ENCODE peak calls at places on chromosomes 13 and 19, in ten cellular contexts. Z, G, R, K, C, T, B, L, F and Y are unnamed samples.

GRCh38 chr19:1270854-1271527 is 1.9 kb downstream of the CIRBP start:
- DNase-seq in Z (no peak), K (no peak), F (no peak), C (no peak), B (no peak), T (no peak), G (no peak), L (no peak), R (no peak), Y (no peak)

GRCh38 chr13:98548230-98548629 is 28.7 kb downstream of the STK24 start:
- DNase-seq in Z (no peak), K (no peak), R (no peak), L (no peak), T (peak), G (no peak), B (no peak), F (no peak), C (no peak), Y (no peak)

GRCh38 chr13:44768233-44768632 is 192.1 kb upstream of the TSC22D1 start:
- DNase-seq in R (no peak), K (no peak), C (no peak), F (no peak), B (no peak), L (no peak), T (no peak), G (no peak), Z (no peak), Y (no peak)

GRCh38 chr19:48321372-48321621 is 4.1 kb upstream of the EMP3 start:
- DNase-seq in C (peak), L (peak), Z (peak), T (peak), K (peak), F (peak), R (peak), B (peak), G (peak), Y (peak)

GRCh38 chr19:58261968-58262921 is 16.5 kb upstream of the ZNF8 start:
- DNase-seq in R (no peak), L (no peak), G (no peak), B (no peak), K (no peak), Z (peak), F (no peak), C (no peak), T (peak), Y (no peak)

GRCh38 chr13:41179593-41180250 is 14.6 kb downstream of the KBTBD7 start:
- DNase-seq in T (peak), Z (no peak), K (no peak), R (no peak), G (no peak), B (no peak), C (no peak), L (no peak), F (no peak), Y (no peak)

GRCh38 chr19:49988433-49988832 is 27.5 kb upstream of the SIGLEC11 start:
- DNase-seq in R (no peak), C (no peak), T (peak), L (no peak), F (no peak), G (no peak), Z (no peak), B (no peak), K (no peak), Y (no peak)

GRCh38 chr13:83232626-83233025 is 649.6 kb downstream of the SLITRK1 start:
- DNase-seq in F (no peak), C (no peak), L (no peak), G (no peak), Z (no peak), B (no peak), T (no peak), R (no peak), K (no peak), Y (no peak)

GRCh38 chr13:38685974-38686571 is 804 bp upstream of the FREM2 start:
- DNase-seq in F (no peak), K (peak), G (no peak), T (peak), B (no peak), L (no peak), Z (peak), C (peak), R (no peak), Y (peak)

GRCh38 chr19:14404322-14404721 is 14.8 kb downstream of the DDX39A start:
- DNase-seq in T (no peak), L (no peak), K (no peak), F (no peak), B (no peak), G (peak), Z (no peak), C (no peak), R (no peak), Y (no peak)

GRCh38 chr19:15456871-15457700 is 7.3 kb downstream of the RASAL3 start:
- DNase-seq in R (no peak), L (peak), C (no peak), T (no peak), Z (peak), F (no peak), G (no peak), B (no peak), K (no peak), Y (no peak)

GRCh38 chr13:63107163-63107935 is 1691.7 kb upstream of the PCDH20 start:
- DNase-seq in B (no peak), F (no peak), C (no peak), R (no peak), Z (no peak), K (no peak), T (peak), L (no peak), G (no peak), Y (peak)

GRCh38 chr19:57934820-57935665 is at the start of gene ZNF418:
- DNase-seq in C (peak), K (peak), G (peak), R (no peak), Z (peak), L (peak), F (no peak), B (peak), T (peak), Y (peak)

GRCh38 chr19:7852851-7853759 is 21.1 kb downstream of the PRR36 start:
- DNase-seq in L (peak), T (peak), R (peak), F (peak), K (peak), Z (peak), B (peak), C (peak), G (peak), Y (no peak)

GRCh38 chr13:26541041-26541440 is 16.4 kb upstream of the WASF3 start:
- DNase-seq in L (no peak), R (no peak), G (no peak), Z (no peak), F (no peak), T (no peak), C (no peak), B (no peak), K (no peak), Y (no peak)

GRCh38 chr19:41641879-41642485 is 15.1 kb upstream of the CEACAM4 start:
- DNase-seq in B (peak), G (peak), C (peak), F (peak), K (peak), T (peak), R (peak), L (peak), Z (peak), Y (no peak)

GRCh38 chr19:35704218-35704617 is at the start of gene ZBTB32:
- DNase-seq in K (peak), R (no peak), L (peak), Z (no peak), F (no peak), C (no peak), T (peak), B (no peak), G (no peak), Y (no peak)

GRCh38 chr13:30133976-30134375 is 173.4 kb downstream of the KATNAL1 start:
- DNase-seq in L (no peak), G (no peak), R (no peak), T (no peak), B (no peak), C (no peak), K (no peak), F (no peak), Z (peak), Y (no peak)